ENCODE peak calls at places on chromosomes 11 and 22, in five cellular contexts. One of them, this sample, is unnamed.

GRCh38 chr11:129364143-129364654 is 11.4 kb upstream of the BARX2 start:
- DNase-seq in mesenchymal stem cell: peak; percentile 79
- DNase-seq in fibroblast of lung: peak; percentile 76
- DNase-seq in A549: peak; percentile 88
- DNase-seq in testis: peak; percentile 88
- DNase-seq in this sample: peak; percentile 91

GRCh38 chr22:43287441-43287840 is 55.7 kb downstream of the SCUBE1 start:
- DNase-seq in mesenchymal stem cell: no peak
- DNase-seq in fibroblast of lung: no peak
- DNase-seq in A549: no peak
- DNase-seq in testis: no peak
- DNase-seq in this sample: no peak

GRCh38 chr11:104997288-104997687 is 25.7 kb downstream of the CASP5 start:
- DNase-seq in mesenchymal stem cell: peak; percentile 70
- DNase-seq in fibroblast of lung: no peak
- DNase-seq in A549: peak; percentile 33
- DNase-seq in testis: no peak
- DNase-seq in this sample: no peak

GRCh38 chr11:27248430-27249207 is 114.4 kb downstream of the CCDC34 start:
- DNase-seq in mesenchymal stem cell: no peak
- DNase-seq in fibroblast of lung: peak; percentile 50
- DNase-seq in A549: no peak
- DNase-seq in testis: no peak
- DNase-seq in this sample: no peak

GRCh38 chr11:2257023-2257700 is 13.2 kb downstream of the ASCL2 start:
- DNase-seq in mesenchymal stem cell: no peak
- DNase-seq in fibroblast of lung: no peak
- DNase-seq in A549: no peak
- DNase-seq in testis: peak; percentile 9
- DNase-seq in this sample: peak; percentile 71

GRCh38 chr22:29328055-29328454 is 12.6 kb upstream of the RASL10A start:
- DNase-seq in mesenchymal stem cell: no peak
- DNase-seq in fibroblast of lung: no peak
- DNase-seq in A549: no peak
- DNase-seq in testis: no peak
- DNase-seq in this sample: no peak

GRCh38 chr11:134333951-134334350 is 2.2 kb downstream of the GLB1L2 start:
- DNase-seq in mesenchymal stem cell: no peak
- DNase-seq in fibroblast of lung: no peak
- DNase-seq in A549: no peak
- DNase-seq in testis: no peak
- DNase-seq in this sample: no peak

GRCh38 chr11:130487390-130488186 is 39.1 kb downstream of the ADAMTS15 start:
- DNase-seq in mesenchymal stem cell: no peak
- DNase-seq in fibroblast of lung: no peak
- DNase-seq in A549: no peak
- DNase-seq in testis: no peak
- DNase-seq in this sample: no peak

GRCh38 chr11:124592627-124593026 is 18.6 kb upstream of the PANX3 start:
- DNase-seq in mesenchymal stem cell: no peak
- DNase-seq in fibroblast of lung: no peak
- DNase-seq in A549: no peak
- DNase-seq in testis: no peak
- DNase-seq in this sample: no peak

GRCh38 chr11:82790723-82791487 is 57.2 kb upstream of the FAM181B start:
- DNase-seq in mesenchymal stem cell: no peak
- DNase-seq in fibroblast of lung: peak; percentile 60
- DNase-seq in A549: no peak
- DNase-seq in testis: no peak
- DNase-seq in this sample: no peak

GRCh38 chr22:20867179-20868099 is 8.6 kb downstream of the SNAP29 start:
- DNase-seq in mesenchymal stem cell: peak; percentile 82
- DNase-seq in fibroblast of lung: no peak
- DNase-seq in A549: no peak
- DNase-seq in testis: peak; percentile 67
- DNase-seq in this sample: peak; percentile 66

GRCh38 chr11:72012897-72013721 is 14.4 kb downstream of the IL18BP start:
- DNase-seq in mesenchymal stem cell: no peak
- DNase-seq in fibroblast of lung: peak; percentile 93
- DNase-seq in A549: peak; percentile 59
- DNase-seq in testis: peak; percentile 84
- DNase-seq in this sample: peak; percentile 85

GRCh38 chr11:68763926-68764657 is 12.8 kb upstream of the TESMIN start:
- DNase-seq in mesenchymal stem cell: no peak
- DNase-seq in fibroblast of lung: no peak
- DNase-seq in A549: no peak
- DNase-seq in testis: no peak
- DNase-seq in this sample: no peak

GRCh38 chr11:63589000-63589399 is 25.2 kb downstream of the PLAAT3 start:
- DNase-seq in mesenchymal stem cell: no peak
- DNase-seq in fibroblast of lung: no peak
- DNase-seq in A549: no peak
- DNase-seq in testis: peak; percentile 41
- DNase-seq in this sample: no peak

GRCh38 chr22:24695958-24696511 is 78.5 kb downstream of the PIWIL3 start:
- DNase-seq in mesenchymal stem cell: peak; percentile 51
- DNase-seq in fibroblast of lung: peak; percentile 15
- DNase-seq in A549: no peak
- DNase-seq in testis: no peak
- DNase-seq in this sample: peak; percentile 47

GRCh38 chr11:19242184-19242932 is 1.6 kb upstream of the E2F8 start:
- DNase-seq in mesenchymal stem cell: peak; percentile 21
- DNase-seq in fibroblast of lung: no peak
- DNase-seq in A549: no peak
- DNase-seq in testis: no peak
- DNase-seq in this sample: no peak

GRCh38 chr22:41028841-41029240 is 63.6 kb upstream of the EP300 start:
- DNase-seq in mesenchymal stem cell: peak; percentile 97
- DNase-seq in fibroblast of lung: peak; percentile 94
- DNase-seq in A549: peak; percentile 31
- DNase-seq in testis: no peak
- DNase-seq in this sample: no peak

GRCh38 chr11:113645593-113646349 is 60.3 kb downstream of the TMPRSS5 start:
- DNase-seq in mesenchymal stem cell: no peak
- DNase-seq in fibroblast of lung: peak; percentile 14
- DNase-seq in A549: no peak
- DNase-seq in testis: no peak
- DNase-seq in this sample: no peak

GRCh38 chr11:70668204-70669202 is 270.2 kb downstream of the CTTN start:
- DNase-seq in mesenchymal stem cell: no peak
- DNase-seq in fibroblast of lung: peak; percentile 33
- DNase-seq in A549: no peak
- DNase-seq in testis: no peak
- DNase-seq in this sample: no peak

GRCh38 chr22:28180804-28181203 is 261.7 kb upstream of the PITPNB start:
- DNase-seq in mesenchymal stem cell: no peak
- DNase-seq in fibroblast of lung: peak; percentile 7
- DNase-seq in A549: no peak
- DNase-seq in testis: no peak
- DNase-seq in this sample: no peak

GRCh38 chr22:42509548-42509947 is 10.0 kb downstream of the RRP7A start:
- DNase-seq in mesenchymal stem cell: no peak
- DNase-seq in fibroblast of lung: no peak
- DNase-seq in A549: no peak
- DNase-seq in testis: no peak
- DNase-seq in this sample: no peak

GRCh38 chr11:10925149-10925926 is 67.5 kb upstream of the ZBED5 start:
- DNase-seq in mesenchymal stem cell: no peak
- DNase-seq in fibroblast of lung: no peak
- DNase-seq in A549: peak; percentile 48
- DNase-seq in testis: no peak
- DNase-seq in this sample: no peak

GRCh38 chr11:48170840-48171233 is 45.8 kb upstream of the OR4B1 start:
- DNase-seq in mesenchymal stem cell: peak; percentile 52
- DNase-seq in fibroblast of lung: peak; percentile 40
- DNase-seq in A549: no peak
- DNase-seq in testis: no peak
- DNase-seq in this sample: no peak

GRCh38 chr11:97610854-97611253 is 1221.0 kb downstream of the JRKL start:
- DNase-seq in mesenchymal stem cell: no peak
- DNase-seq in fibroblast of lung: no peak
- DNase-seq in A549: no peak
- DNase-seq in testis: no peak
- DNase-seq in this sample: no peak

GRCh38 chr22:37748659-37749058 is 51.8 kb downstream of the TRIOBP start:
- DNase-seq in mesenchymal stem cell: no peak
- DNase-seq in fibroblast of lung: no peak
- DNase-seq in A549: no peak
- DNase-seq in testis: no peak
- DNase-seq in this sample: no peak

GRCh38 chr22:37750596-37751162 is 53.8 kb downstream of the TRIOBP start:
- DNase-seq in mesenchymal stem cell: no peak
- DNase-seq in fibroblast of lung: no peak
- DNase-seq in A549: no peak
- DNase-seq in testis: no peak
- DNase-seq in this sample: no peak

GRCh38 chr22:37749223-37749622 is 52.4 kb downstream of the TRIOBP start:
- DNase-seq in mesenchymal stem cell: no peak
- DNase-seq in fibroblast of lung: no peak
- DNase-seq in A549: no peak
- DNase-seq in testis: no peak
- DNase-seq in this sample: peak; percentile 84

GRCh38 chr22:37751449-37752188 is 54.8 kb downstream of the TRIOBP start:
- DNase-seq in mesenchymal stem cell: no peak
- DNase-seq in fibroblast of lung: no peak
- DNase-seq in A549: peak; percentile 41
- DNase-seq in testis: no peak
- DNase-seq in this sample: no peak

DNA sequence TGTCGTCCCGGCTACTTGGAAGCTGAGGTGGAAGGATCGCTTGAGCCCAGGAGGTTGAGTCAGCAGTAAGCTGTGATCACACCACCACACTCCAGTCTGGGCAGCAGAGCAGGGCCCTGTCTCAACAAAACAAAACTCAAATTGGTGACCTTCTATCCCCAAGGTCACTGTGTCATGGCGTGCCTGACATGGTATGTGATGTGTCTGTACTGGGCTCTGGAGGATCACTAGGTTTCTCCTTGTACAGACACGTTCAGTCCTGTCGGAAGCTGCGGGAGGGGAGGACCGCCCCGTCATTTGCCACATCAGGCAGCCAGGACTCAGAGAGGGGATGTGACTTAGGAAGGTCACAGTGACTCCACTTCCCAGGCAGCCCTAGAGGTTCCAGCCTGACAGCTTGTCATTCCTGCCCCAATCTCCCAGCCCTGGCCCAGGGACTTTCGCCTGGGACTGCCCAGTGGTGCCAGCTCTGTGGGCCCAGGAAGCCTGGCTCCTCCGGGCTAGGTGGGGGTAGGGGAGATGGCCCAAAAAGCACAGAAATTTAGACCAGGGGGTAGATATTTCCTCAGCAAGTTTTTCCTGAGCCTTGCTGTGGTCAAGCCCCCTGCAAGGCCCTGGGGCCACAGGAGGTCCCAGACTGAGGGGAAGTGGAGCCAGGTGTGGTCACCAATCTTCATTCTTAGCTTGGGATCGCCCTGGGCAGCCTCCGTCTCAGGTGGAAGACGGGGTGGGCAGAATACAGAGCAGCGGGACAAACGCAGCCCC is 53.2 kb downstream of the TRIOBP start:
- DNase-seq in mesenchymal stem cell: peak; percentile 83
- DNase-seq in fibroblast of lung: peak; percentile 75
- DNase-seq in A549: no peak
- DNase-seq in testis: no peak
- DNase-seq in this sample: no peak
- H3K4me1 ChIP-seq in mesenchymal stem cell: peaks cover 66% of the 10 kb centered on the region
- H3K4me1 ChIP-seq in fibroblast of lung: peaks cover 52% of the 10 kb centered on the region
- H3K4me1 ChIP-seq in A549: peaks cover 71% of the 10 kb centered on the region
- H3K4me1 ChIP-seq in testis: peaks cover 54% of the 10 kb centered on the region
- H3K4me1 ChIP-seq in this sample: peaks cover 86% of the 10 kb centered on the region

GRCh38 chr11:126189109-126189929 is 22.1 kb downstream of the RPUSD4 start:
- DNase-seq in mesenchymal stem cell: no peak
- DNase-seq in fibroblast of lung: no peak
- DNase-seq in A549: no peak
- DNase-seq in testis: no peak
- DNase-seq in this sample: no peak
- H3K4me1 ChIP-seq in mesenchymal stem cell: peaks cover 11% of the 10 kb centered on the region
- H3K4me1 ChIP-seq in fibroblast of lung: no peaks in the 10 kb centered on the region
- H3K4me1 ChIP-seq in A549: no peaks in the 10 kb centered on the region
- H3K4me1 ChIP-seq in testis: no peaks in the 10 kb centered on the region
- H3K4me1 ChIP-seq in this sample: peaks cover 7% of the 10 kb centered on the region

DNA sequence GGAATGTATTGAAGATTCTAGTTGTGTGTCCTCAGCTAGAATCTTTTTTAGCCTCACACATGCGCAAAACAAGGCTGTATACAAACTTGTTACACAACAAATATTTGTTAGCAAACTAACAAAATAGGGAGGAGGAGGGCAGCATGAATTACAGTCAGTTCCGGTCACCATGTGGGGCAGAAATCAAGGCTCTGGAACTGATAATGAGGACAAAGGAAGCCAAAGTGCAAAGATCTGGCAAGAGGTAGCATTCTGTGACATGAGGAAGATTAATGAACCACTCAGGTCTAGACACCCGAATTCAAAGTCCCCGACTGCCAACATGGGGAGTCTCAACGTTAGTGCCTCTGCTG is 1.9 kb downstream of the SUN2 start:
- DNase-seq in mesenchymal stem cell: no peak
- DNase-seq in fibroblast of lung: no peak
- DNase-seq in A549: no peak
- DNase-seq in testis: peak; percentile 40
- DNase-seq in this sample: no peak
- H3K4me1 ChIP-seq in mesenchymal stem cell: peaks cover 9% of the 10 kb centered on the region
- H3K4me1 ChIP-seq in fibroblast of lung: peaks cover 7% of the 10 kb centered on the region
- H3K4me1 ChIP-seq in A549: peaks cover 22% of the 10 kb centered on the region
- H3K4me1 ChIP-seq in testis: peaks cover 22% of the 10 kb centered on the region
- H3K4me1 ChIP-seq in this sample: peaks cover 77% of the 10 kb centered on the region

DNA sequence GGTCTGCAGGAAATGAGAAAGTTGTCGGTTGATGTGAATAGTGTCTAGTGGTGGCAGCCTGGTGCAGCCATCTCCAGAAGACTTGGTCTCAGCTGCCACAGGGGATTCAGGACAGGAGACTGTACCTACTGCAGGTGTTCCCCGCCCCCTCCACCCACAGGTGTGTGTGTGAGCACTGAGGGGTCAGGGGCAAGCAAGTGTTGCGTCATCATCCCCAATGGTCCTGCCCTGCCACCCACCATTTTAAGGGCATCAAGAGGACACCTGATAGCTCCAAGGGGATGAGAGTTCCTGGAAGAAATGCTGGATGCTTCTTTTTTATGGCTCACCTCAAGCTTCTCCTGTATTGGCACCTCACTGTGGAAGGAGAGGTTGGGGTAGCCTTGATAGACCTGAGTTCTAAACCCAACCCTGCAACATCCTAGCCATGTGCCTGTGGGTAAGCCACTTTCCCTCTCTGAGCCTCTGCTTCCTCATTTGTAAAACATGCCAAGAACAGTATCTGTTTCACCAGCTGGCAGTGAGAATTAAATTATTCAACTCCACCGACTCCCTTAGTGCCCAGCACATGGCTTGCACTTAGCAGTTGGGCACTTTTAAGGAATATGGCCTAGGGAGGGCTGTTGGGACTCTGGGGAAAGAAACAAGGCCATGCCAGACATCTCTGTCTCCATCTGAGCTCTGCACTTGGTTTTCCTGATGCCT is 6.1 kb downstream of the C11orf91 start:
- DNase-seq in mesenchymal stem cell: no peak
- DNase-seq in fibroblast of lung: no peak
- DNase-seq in A549: no peak
- DNase-seq in testis: no peak
- DNase-seq in this sample: no peak
- H3K4me1 ChIP-seq in mesenchymal stem cell: peaks cover 31% of the 10 kb centered on the region
- H3K4me1 ChIP-seq in fibroblast of lung: peaks cover 28% of the 10 kb centered on the region
- H3K4me1 ChIP-seq in A549: peaks cover 55% of the 10 kb centered on the region
- H3K4me1 ChIP-seq in testis: peaks cover 20% of the 10 kb centered on the region
- H3K4me1 ChIP-seq in this sample: peaks cover 80% of the 10 kb centered on the region